ENCODE peak calls at places on chromosomes 16 and 17, in six cellular contexts. One of them, this sample, is unnamed. For H3K36me3, the result is how much of the 10 kb centered on the place peaks cover.

GRCh38 chr17:38563362-38564253 is 42.1 kb downstream of the SRCIN1 start:
- DNase-seq in IMR-90: no peak
- DNase-seq in mesendoderm: peak
- DNase-seq in mesenchymal stem cell: no peak
- DNase-seq in neuronal stem cell: no peak
- DNase-seq in H1: peak
- DNase-seq in this sample: no peak

GRCh38 chr17:44830359-44831269 is 527 bp upstream of the GJC1 start:
- DNase-seq in neuronal stem cell: no peak
- DNase-seq in mesendoderm: peak
- DNase-seq in mesenchymal stem cell: peak
- DNase-seq in IMR-90: no peak
- DNase-seq in H1: peak
- DNase-seq in this sample: peak

GRCh38 chr16:84899414-84899813 is 79.6 kb downstream of the CRISPLD2 start:
- DNase-seq in neuronal stem cell: no peak
- DNase-seq in mesendoderm: no peak
- DNase-seq in mesenchymal stem cell: no peak
- DNase-seq in IMR-90: no peak
- DNase-seq in H1: no peak
- DNase-seq in this sample: no peak

GRCh38 chr16:83992624-83993023 is 24.6 kb downstream of the NECAB2 start:
- DNase-seq in mesenchymal stem cell: peak
- DNase-seq in mesendoderm: no peak
- DNase-seq in IMR-90: peak
- DNase-seq in neuronal stem cell: no peak
- DNase-seq in H1: no peak
- DNase-seq in this sample: no peak

GRCh38 chr16:89122322-89122831 is 28.7 kb downstream of the ACSF3 start:
- DNase-seq in H1: no peak
- DNase-seq in mesendoderm: no peak
- DNase-seq in mesenchymal stem cell: no peak
- DNase-seq in IMR-90: no peak
- DNase-seq in neuronal stem cell: no peak
- DNase-seq in this sample: no peak

GRCh38 chr17:51044964-51045363 is 75.7 kb downstream of the SPAG9 start:
- DNase-seq in neuronal stem cell: no peak
- DNase-seq in mesenchymal stem cell: no peak
- DNase-seq in H1: no peak
- DNase-seq in IMR-90: no peak
- DNase-seq in mesendoderm: no peak
- DNase-seq in this sample: no peak

GRCh38 chr17:72922223-72922622 is 170.3 kb downstream of the SLC39A11 start:
- DNase-seq in mesenchymal stem cell: no peak
- DNase-seq in IMR-90: no peak
- DNase-seq in neuronal stem cell: no peak
- DNase-seq in H1: no peak
- DNase-seq in mesendoderm: no peak
- DNase-seq in this sample: no peak

GRCh38 chr17:61076649-61077048 is 323.0 kb upstream of the TBX2 start:
- DNase-seq in mesenchymal stem cell: peak
- DNase-seq in H1: no peak
- DNase-seq in neuronal stem cell: no peak
- DNase-seq in IMR-90: peak
- DNase-seq in mesendoderm: no peak
- DNase-seq in this sample: no peak

GRCh38 chr17:3011891-3012290 is 51.5 kb downstream of the OR1D5 start:
- DNase-seq in mesenchymal stem cell: no peak
- DNase-seq in H1: no peak
- DNase-seq in IMR-90: no peak
- DNase-seq in mesendoderm: no peak
- DNase-seq in neuronal stem cell: no peak
- DNase-seq in this sample: no peak

GRCh38 chr17:47694018-47694817 is at the start of gene TBKBP1:
- DNase-seq in IMR-90: peak
- DNase-seq in mesenchymal stem cell: peak
- DNase-seq in mesendoderm: peak
- DNase-seq in neuronal stem cell: peak
- DNase-seq in H1: peak
- DNase-seq in this sample: peak

GRCh38 chr17:63537991-63538692 is 12.1 kb upstream of the DCAF7 start:
- DNase-seq in H1: peak
- DNase-seq in mesendoderm: no peak
- DNase-seq in mesenchymal stem cell: no peak
- DNase-seq in neuronal stem cell: no peak
- DNase-seq in IMR-90: no peak
- DNase-seq in this sample: no peak

GRCh38 chr16:24950275-24950674 is 64.9 kb downstream of the ARHGAP17 start:
- DNase-seq in neuronal stem cell: no peak
- DNase-seq in mesenchymal stem cell: peak
- DNase-seq in mesendoderm: no peak
- DNase-seq in IMR-90: peak
- DNase-seq in H1: no peak
- DNase-seq in this sample: no peak

GRCh38 chr16:30472328-30472942 is at the start of gene ITGAL:
- DNase-seq in mesendoderm: peak
- DNase-seq in H1: no peak
- DNase-seq in neuronal stem cell: no peak
- DNase-seq in mesenchymal stem cell: no peak
- DNase-seq in IMR-90: no peak
- DNase-seq in this sample: peak

GRCh38 chr16:89909777-89910716 is 8.6 kb upstream of the MC1R start:
- DNase-seq in mesenchymal stem cell: peak
- DNase-seq in mesendoderm: peak
- DNase-seq in H1: peak
- DNase-seq in IMR-90: peak
- DNase-seq in neuronal stem cell: peak
- DNase-seq in this sample: peak

GRCh38 chr17:4623249-4623648 is 18.2 kb downstream of the ALOX15 start:
- DNase-seq in H1: no peak
- DNase-seq in mesendoderm: no peak
- DNase-seq in IMR-90: peak
- DNase-seq in neuronal stem cell: no peak
- DNase-seq in mesenchymal stem cell: peak
- DNase-seq in this sample: no peak

GRCh38 chr16:66250686-66251405 is 115.6 kb upstream of the CDH5 start:
- DNase-seq in H1: no peak
- DNase-seq in mesendoderm: peak
- DNase-seq in mesenchymal stem cell: peak
- DNase-seq in neuronal stem cell: no peak
- DNase-seq in IMR-90: peak
- DNase-seq in this sample: no peak

GRCh38 chr17:27893834-27894503 is 804 bp upstream of the LYRM9 start:
- DNase-seq in H1: no peak
- DNase-seq in mesendoderm: no peak
- DNase-seq in mesenchymal stem cell: no peak
- DNase-seq in neuronal stem cell: no peak
- DNase-seq in IMR-90: no peak
- DNase-seq in this sample: no peak

GRCh38 chr17:13437966-13438779 is 163.6 kb downstream of the HS3ST3A1 start:
- DNase-seq in neuronal stem cell: peak
- DNase-seq in mesendoderm: no peak
- DNase-seq in IMR-90: no peak
- DNase-seq in mesenchymal stem cell: peak
- DNase-seq in H1: no peak
- DNase-seq in this sample: no peak

GRCh38 chr17:17853811-17854527 is 17.2 kb upstream of the SREBF1 start:
- DNase-seq in IMR-90: no peak
- DNase-seq in mesenchymal stem cell: no peak
- DNase-seq in H1: no peak
- DNase-seq in neuronal stem cell: no peak
- DNase-seq in mesendoderm: no peak
- DNase-seq in this sample: no peak

GRCh38 chr16:60217787-60218186 is 1483.7 kb upstream of the GOT2 start:
- DNase-seq in mesendoderm: no peak
- DNase-seq in neuronal stem cell: no peak
- DNase-seq in H1: no peak
- DNase-seq in mesenchymal stem cell: no peak
- DNase-seq in IMR-90: no peak
- DNase-seq in this sample: no peak

GRCh38 chr16:58494981-58495860 is 4.7 kb upstream of the NDRG4 start:
- DNase-seq in neuronal stem cell: peak
- DNase-seq in H1: peak
- DNase-seq in mesendoderm: peak
- DNase-seq in IMR-90: peak
- DNase-seq in mesenchymal stem cell: peak
- DNase-seq in this sample: peak
- H2BK120ac ChIP-seq in neuronal stem cell: peak
- H2BK120ac ChIP-seq in H1: no peak
- H2BK120ac ChIP-seq in mesendoderm: no peak
- H2BK120ac ChIP-seq in IMR-90: no peak
- H2BK120ac ChIP-seq in mesenchymal stem cell: no peak
- H2BK120ac ChIP-seq in this sample: no peak

DNA sequence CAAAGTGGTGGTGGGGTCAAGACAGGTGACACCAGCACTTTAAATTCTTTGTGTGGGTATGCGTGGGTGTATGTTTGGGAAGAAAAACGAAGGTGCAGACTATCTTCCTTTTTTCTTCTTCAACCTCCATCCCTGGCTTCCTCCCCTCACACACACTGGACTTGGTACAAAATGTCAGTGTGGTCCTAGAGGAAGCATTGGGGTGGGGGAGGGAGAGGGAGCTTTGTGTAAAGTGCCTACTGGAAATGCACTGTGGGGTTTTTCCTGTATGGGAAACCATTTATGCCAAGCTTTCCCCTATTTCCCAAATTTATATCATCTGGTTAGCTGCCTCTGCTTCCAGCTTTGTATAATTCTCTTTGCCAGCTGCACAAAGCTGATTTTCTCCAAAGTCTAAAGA is 44.4 kb downstream of the SLFN12L start:
- DNase-seq in mesenchymal stem cell: no peak
- DNase-seq in H1: no peak
- DNase-seq in IMR-90: no peak
- DNase-seq in mesendoderm: no peak
- DNase-seq in neuronal stem cell: no peak
- DNase-seq in this sample: no peak
- H3K36me3 ChIP-seq in mesenchymal stem cell: under half
- H3K36me3 ChIP-seq in H1: under half
- H3K36me3 ChIP-seq in IMR-90: under half
- H3K36me3 ChIP-seq in mesendoderm: under half
- H3K36me3 ChIP-seq in neuronal stem cell: under half
- H3K36me3 ChIP-seq in this sample: under half

GRCh38 chr17:43020789-43021738 is 1.1 kb downstream of the VAT1 start:
- DNase-seq in mesendoderm: peak
- DNase-seq in IMR-90: peak
- DNase-seq in neuronal stem cell: peak
- DNase-seq in mesenchymal stem cell: peak
- DNase-seq in H1: peak
- DNase-seq in this sample: peak
- H2BK5ac ChIP-seq in mesendoderm: no peak
- H2BK5ac ChIP-seq in IMR-90: peak
- H2BK5ac ChIP-seq in neuronal stem cell: peak
- H2BK5ac ChIP-seq in mesenchymal stem cell: no peak
- H2BK5ac ChIP-seq in H1: peak
- H2BK5ac ChIP-seq in this sample: peak

GRCh38 chr17:75666959-75667790 is at the start of the genes RECQL5 and SAP30BP:
- DNase-seq in IMR-90: peak
- DNase-seq in neuronal stem cell: peak
- DNase-seq in mesenchymal stem cell: peak
- DNase-seq in H1: peak
- DNase-seq in mesendoderm: peak
- DNase-seq in this sample: peak

GRCh38 chr17:75668489-75668888 is 1.4 kb downstream of the SAP30BP start:
- DNase-seq in mesenchymal stem cell: no peak
- DNase-seq in IMR-90: no peak
- DNase-seq in neuronal stem cell: no peak
- DNase-seq in mesendoderm: no peak
- DNase-seq in H1: no peak
- DNase-seq in this sample: no peak

GRCh38 chr17:75670868-75671267 is 3.7 kb downstream of the SAP30BP start:
- DNase-seq in mesendoderm: no peak
- DNase-seq in neuronal stem cell: no peak
- DNase-seq in IMR-90: no peak
- DNase-seq in mesenchymal stem cell: no peak
- DNase-seq in H1: no peak
- DNase-seq in this sample: peak

GRCh38 chr17:75665981-75666380 is 973 bp downstream of the RECQL5 start:
- DNase-seq in mesendoderm: no peak
- DNase-seq in neuronal stem cell: no peak
- DNase-seq in IMR-90: no peak
- DNase-seq in mesenchymal stem cell: no peak
- DNase-seq in H1: no peak
- DNase-seq in this sample: no peak

DNA sequence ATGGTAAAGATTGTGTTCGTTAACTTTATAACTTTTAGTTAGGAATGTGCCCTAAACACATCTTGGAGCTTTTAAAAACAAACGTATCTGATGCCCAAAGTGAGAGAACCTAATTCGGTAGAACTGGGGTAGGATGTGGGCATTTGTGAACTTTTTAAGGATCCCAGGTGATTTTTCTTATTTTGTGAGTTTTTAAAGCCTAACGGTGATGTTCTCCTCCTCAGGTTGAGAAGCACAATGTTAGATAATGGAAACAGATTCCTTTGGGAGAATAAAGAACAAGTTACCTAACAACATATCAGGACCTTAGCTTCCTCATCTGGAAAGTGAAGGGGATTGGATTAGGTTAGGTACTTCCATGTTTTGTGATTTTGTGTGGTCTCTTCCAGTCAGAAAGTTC is 687 bp downstream of the SAP30BP start:
- DNase-seq in neuronal stem cell: no peak
- DNase-seq in IMR-90: no peak
- DNase-seq in mesenchymal stem cell: no peak
- DNase-seq in H1: no peak
- DNase-seq in mesendoderm: no peak
- DNase-seq in this sample: no peak
- H2BK120ac ChIP-seq in neuronal stem cell: no peak
- H2BK120ac ChIP-seq in IMR-90: no peak
- H2BK120ac ChIP-seq in mesenchymal stem cell: no peak
- H2BK120ac ChIP-seq in H1: no peak
- H2BK120ac ChIP-seq in mesendoderm: no peak
- H2BK120ac ChIP-seq in this sample: no peak